ENCODE peak calls at places on chromosomes 7 and 10, in nine cellular contexts. One of them, this sample, is unnamed.
A peak's percentile ranks its signal among the peaks of the same experiment; 100 is the strongest.

GRCh38 chr7:124072603-124073324 is 39.9 kb upstream of the TMEM229A start:
- DNase-seq in ureter: no peak
- DNase-seq in AG10803: peak; percentile 22
- DNase-seq in NCI-H345: no peak
- DNase-seq in stimulated activated CD4-positive, alpha-beta T cell treated with anti-CD3 and anti-CD28 coated beads, Interleukin-4, amount 100 ng/mL, for 4 hours: no peak
- DNase-seq in NCI-H446: no peak
- DNase-seq in G401: no peak
- DNase-seq in COLO829: peak; percentile 79
- DNase-seq in AG08395: peak; percentile 44
- DNase-seq in this sample: no peak

GRCh38 chr7:83519240-83519639 is 129.7 kb downstream of the SEMA3E start:
- DNase-seq in AG08395: peak; percentile 14
- DNase-seq in NCI-H446: no peak
- DNase-seq in COLO829: no peak
- DNase-seq in AG10803: no peak
- DNase-seq in ureter: no peak
- DNase-seq in G401: no peak
- DNase-seq in NCI-H345: no peak
- DNase-seq in stimulated activated CD4-positive, alpha-beta T cell treated with anti-CD3 and anti-CD28 coated beads, Interleukin-4, amount 100 ng/mL, for 4 hours: no peak
- DNase-seq in this sample: no peak

GRCh38 chr10:87829986-87830732 is 12.1 kb upstream of the ATAD1 start:
- DNase-seq in AG08395: no peak
- DNase-seq in AG10803: no peak
- DNase-seq in COLO829: no peak
- DNase-seq in ureter: no peak
- DNase-seq in NCI-H446: no peak
- DNase-seq in stimulated activated CD4-positive, alpha-beta T cell treated with anti-CD3 and anti-CD28 coated beads, Interleukin-4, amount 100 ng/mL, for 4 hours: no peak
- DNase-seq in G401: no peak
- DNase-seq in NCI-H345: no peak
- DNase-seq in this sample: no peak

GRCh38 chr7:80415522-80415921 is 96.3 kb downstream of the GNAT3 start:
- DNase-seq in NCI-H345: no peak
- DNase-seq in AG08395: no peak
- DNase-seq in COLO829: no peak
- DNase-seq in AG10803: peak; percentile 40
- DNase-seq in ureter: no peak
- DNase-seq in stimulated activated CD4-positive, alpha-beta T cell treated with anti-CD3 and anti-CD28 coated beads, Interleukin-4, amount 100 ng/mL, for 4 hours: no peak
- DNase-seq in G401: no peak
- DNase-seq in NCI-H446: no peak
- DNase-seq in this sample: no peak

GRCh38 chr7:152868122-152869040 is 108.8 kb downstream of the ACTR3B start:
- DNase-seq in G401: no peak
- DNase-seq in NCI-H345: no peak
- DNase-seq in ureter: no peak
- DNase-seq in COLO829: no peak
- DNase-seq in NCI-H446: no peak
- DNase-seq in AG08395: no peak
- DNase-seq in AG10803: no peak
- DNase-seq in stimulated activated CD4-positive, alpha-beta T cell treated with anti-CD3 and anti-CD28 coated beads, Interleukin-4, amount 100 ng/mL, for 4 hours: no peak
- DNase-seq in this sample: no peak

GRCh38 chr10:104329754-104330153 is 8.5 kb downstream of the ITPRIP start:
- DNase-seq in NCI-H345: no peak
- DNase-seq in G401: no peak
- DNase-seq in ureter: no peak
- DNase-seq in stimulated activated CD4-positive, alpha-beta T cell treated with anti-CD3 and anti-CD28 coated beads, Interleukin-4, amount 100 ng/mL, for 4 hours: no peak
- DNase-seq in AG08395: peak; percentile 73
- DNase-seq in AG10803: peak; percentile 92
- DNase-seq in COLO829: no peak
- DNase-seq in NCI-H446: no peak
- DNase-seq in this sample: no peak

GRCh38 chr7:24227603-24228359 is 56.2 kb upstream of the NPY start:
- DNase-seq in AG10803: no peak
- DNase-seq in stimulated activated CD4-positive, alpha-beta T cell treated with anti-CD3 and anti-CD28 coated beads, Interleukin-4, amount 100 ng/mL, for 4 hours: no peak
- DNase-seq in NCI-H446: no peak
- DNase-seq in AG08395: no peak
- DNase-seq in COLO829: no peak
- DNase-seq in NCI-H345: no peak
- DNase-seq in G401: no peak
- DNase-seq in ureter: no peak
- DNase-seq in this sample: peak; percentile 20

GRCh38 chr10:4473977-4474376 is 352.0 kb upstream of the AKR1E2 start:
- DNase-seq in NCI-H345: no peak
- DNase-seq in COLO829: no peak
- DNase-seq in stimulated activated CD4-positive, alpha-beta T cell treated with anti-CD3 and anti-CD28 coated beads, Interleukin-4, amount 100 ng/mL, for 4 hours: no peak
- DNase-seq in AG08395: no peak
- DNase-seq in ureter: no peak
- DNase-seq in AG10803: no peak
- DNase-seq in G401: no peak
- DNase-seq in NCI-H446: no peak
- DNase-seq in this sample: no peak

GRCh38 chr10:98470850-98471249 is 24.1 kb upstream of the HPS1 start:
- DNase-seq in AG08395: no peak
- DNase-seq in NCI-H446: no peak
- DNase-seq in COLO829: peak; percentile 57
- DNase-seq in stimulated activated CD4-positive, alpha-beta T cell treated with anti-CD3 and anti-CD28 coated beads, Interleukin-4, amount 100 ng/mL, for 4 hours: no peak
- DNase-seq in AG10803: no peak
- DNase-seq in ureter: no peak
- DNase-seq in NCI-H345: no peak
- DNase-seq in G401: no peak
- DNase-seq in this sample: no peak

GRCh38 chr7:138468244-138469123 is 8.4 kb downstream of the TRIM24 start:
- DNase-seq in COLO829: no peak
- DNase-seq in G401: peak; percentile 85
- DNase-seq in stimulated activated CD4-positive, alpha-beta T cell treated with anti-CD3 and anti-CD28 coated beads, Interleukin-4, amount 100 ng/mL, for 4 hours: no peak
- DNase-seq in AG08395: no peak
- DNase-seq in ureter: no peak
- DNase-seq in AG10803: no peak
- DNase-seq in NCI-H446: peak; percentile 61
- DNase-seq in NCI-H345: no peak
- DNase-seq in this sample: no peak

GRCh38 chr7:43694399-43694748 is 34.9 kb downstream of the COA1 start:
- DNase-seq in NCI-H345: no peak
- DNase-seq in G401: no peak
- DNase-seq in AG08395: peak; percentile 45
- DNase-seq in stimulated activated CD4-positive, alpha-beta T cell treated with anti-CD3 and anti-CD28 coated beads, Interleukin-4, amount 100 ng/mL, for 4 hours: no peak
- DNase-seq in ureter: no peak
- DNase-seq in COLO829: peak; percentile 28
- DNase-seq in NCI-H446: no peak
- DNase-seq in AG10803: peak; percentile 86
- DNase-seq in this sample: no peak

GRCh38 chr7:108605582-108606173 is 36.0 kb downstream of the DNAJB9 start:
- DNase-seq in AG10803: no peak
- DNase-seq in stimulated activated CD4-positive, alpha-beta T cell treated with anti-CD3 and anti-CD28 coated beads, Interleukin-4, amount 100 ng/mL, for 4 hours: no peak
- DNase-seq in NCI-H345: no peak
- DNase-seq in ureter: no peak
- DNase-seq in NCI-H446: no peak
- DNase-seq in COLO829: no peak
- DNase-seq in AG08395: no peak
- DNase-seq in G401: no peak
- DNase-seq in this sample: no peak

GRCh38 chr7:351256-351655 is 61.3 kb downstream of the FOXL3 start:
- DNase-seq in G401: no peak
- DNase-seq in stimulated activated CD4-positive, alpha-beta T cell treated with anti-CD3 and anti-CD28 coated beads, Interleukin-4, amount 100 ng/mL, for 4 hours: peak; percentile 49
- DNase-seq in AG10803: no peak
- DNase-seq in COLO829: no peak
- DNase-seq in NCI-H345: no peak
- DNase-seq in AG08395: no peak
- DNase-seq in NCI-H446: no peak
- DNase-seq in ureter: no peak
- DNase-seq in this sample: peak; percentile 61

GRCh38 chr10:100101526-100102076 is 19.9 kb upstream of the CPN1 start:
- DNase-seq in NCI-H446: no peak
- DNase-seq in AG08395: no peak
- DNase-seq in NCI-H345: no peak
- DNase-seq in stimulated activated CD4-positive, alpha-beta T cell treated with anti-CD3 and anti-CD28 coated beads, Interleukin-4, amount 100 ng/mL, for 4 hours: no peak
- DNase-seq in AG10803: peak; percentile 1
- DNase-seq in ureter: no peak
- DNase-seq in COLO829: peak; percentile 4
- DNase-seq in G401: no peak
- DNase-seq in this sample: no peak

GRCh38 chr7:28192786-28193581 is 12.4 kb upstream of the JAZF1 start:
- DNase-seq in ureter: no peak
- DNase-seq in G401: no peak
- DNase-seq in AG10803: peak; percentile 80
- DNase-seq in NCI-H345: no peak
- DNase-seq in NCI-H446: no peak
- DNase-seq in AG08395: no peak
- DNase-seq in stimulated activated CD4-positive, alpha-beta T cell treated with anti-CD3 and anti-CD28 coated beads, Interleukin-4, amount 100 ng/mL, for 4 hours: no peak
- DNase-seq in COLO829: no peak
- DNase-seq in this sample: no peak

GRCh38 chr10:31623466-31623865 is 304.4 kb downstream of the ZEB1 start:
- DNase-seq in G401: no peak
- DNase-seq in ureter: no peak
- DNase-seq in NCI-H446: no peak
- DNase-seq in stimulated activated CD4-positive, alpha-beta T cell treated with anti-CD3 and anti-CD28 coated beads, Interleukin-4, amount 100 ng/mL, for 4 hours: no peak
- DNase-seq in AG08395: peak; percentile 70
- DNase-seq in COLO829: no peak
- DNase-seq in NCI-H345: no peak
- DNase-seq in AG10803: peak; percentile 95
- DNase-seq in this sample: no peak

GRCh38 chr7:18780266-18780665 is 284.7 kb downstream of the HDAC9 start:
- DNase-seq in stimulated activated CD4-positive, alpha-beta T cell treated with anti-CD3 and anti-CD28 coated beads, Interleukin-4, amount 100 ng/mL, for 4 hours: no peak
- DNase-seq in NCI-H345: no peak
- DNase-seq in AG08395: no peak
- DNase-seq in COLO829: no peak
- DNase-seq in ureter: no peak
- DNase-seq in G401: no peak
- DNase-seq in AG10803: no peak
- DNase-seq in NCI-H446: no peak
- DNase-seq in this sample: no peak

GRCh38 chr7:1144269-1144771 is 15.7 kb downstream of the ZFAND2A start:
- DNase-seq in ureter: no peak
- DNase-seq in AG08395: peak; percentile 57
- DNase-seq in NCI-H345: no peak
- DNase-seq in stimulated activated CD4-positive, alpha-beta T cell treated with anti-CD3 and anti-CD28 coated beads, Interleukin-4, amount 100 ng/mL, for 4 hours: no peak
- DNase-seq in AG10803: peak; percentile 50
- DNase-seq in COLO829: no peak
- DNase-seq in G401: peak; percentile 93
- DNase-seq in NCI-H446: peak; percentile 65
- DNase-seq in this sample: no peak

GRCh38 chr10:5151076-5151475 is 33.9 kb downstream of the AKR1C8 start:
- DNase-seq in COLO829: no peak
- DNase-seq in NCI-H345: no peak
- DNase-seq in stimulated activated CD4-positive, alpha-beta T cell treated with anti-CD3 and anti-CD28 coated beads, Interleukin-4, amount 100 ng/mL, for 4 hours: no peak
- DNase-seq in AG10803: no peak
- DNase-seq in ureter: no peak
- DNase-seq in NCI-H446: no peak
- DNase-seq in G401: no peak
- DNase-seq in AG08395: no peak
- DNase-seq in this sample: no peak

GRCh38 chr7:28473567-28474266 is 61.4 kb downstream of the CREB5 start:
- DNase-seq in NCI-H345: no peak
- DNase-seq in ureter: no peak
- DNase-seq in G401: no peak
- DNase-seq in COLO829: no peak
- DNase-seq in AG10803: no peak
- DNase-seq in stimulated activated CD4-positive, alpha-beta T cell treated with anti-CD3 and anti-CD28 coated beads, Interleukin-4, amount 100 ng/mL, for 4 hours: no peak
- DNase-seq in NCI-H446: no peak
- DNase-seq in AG08395: no peak
- DNase-seq in this sample: no peak

GRCh38 chr7:6162331-6162620 is 110.1 kb downstream of the CYTH3 start:
- DNase-seq in ureter: no peak
- DNase-seq in COLO829: no peak
- DNase-seq in AG10803: no peak
- DNase-seq in stimulated activated CD4-positive, alpha-beta T cell treated with anti-CD3 and anti-CD28 coated beads, Interleukin-4, amount 100 ng/mL, for 4 hours: no peak
- DNase-seq in G401: no peak
- DNase-seq in NCI-H446: no peak
- DNase-seq in AG08395: peak; percentile 50
- DNase-seq in NCI-H345: no peak
- DNase-seq in this sample: no peak

This sample was measured in activated T-cell treated with anti-CD3 and anti-CD28 coated beads, Interleukin-2, amount 50 U/mL, for 1 hour.